ENCODE peak calls at places on chromosome 17, in five cellular contexts. Q, Z, R, Y and V are unnamed samples.

GRCh38 chr17:1484586-1485310 is 7.7 kb downstream of the MYO1C start:
- DNase-seq in Z (peak), R (peak), Q (peak), Y (peak), V (peak)

GRCh38 chr17:56653877-56654276 is 60.4 kb downstream of the NOG start:
- DNase-seq in Z (peak), R (no peak), Y (peak), Q (peak), V (peak)

GRCh38 chr17:80158846-80159245 is 11.0 kb upstream of the CARD14 start:
- DNase-seq in R (no peak), Q (no peak), Z (no peak), Y (no peak), V (no peak)

GRCh38 chr17:9672266-9672665 is 26.9 kb downstream of the USP43 start:
- DNase-seq in Z (no peak), Q (no peak), Y (no peak), R (no peak), V (no peak)

GRCh38 chr17:61465550-61466237 is 13.5 kb downstream of the TBX4 start:
- DNase-seq in Z (no peak), R (no peak), Q (no peak), Y (no peak), V (no peak)

GRCh38 chr17:53496356-53496755 is 326.4 kb upstream of the KIF2B start:
- DNase-seq in R (no peak), Z (no peak), Y (no peak), Q (no peak), V (no peak)

GRCh38 chr17:50452627-50453300 is 15.9 kb downstream of the CHAD start:
- DNase-seq in Q (peak), Z (no peak), Y (no peak), R (no peak), V (no peak)

GRCh38 chr17:79790805-79791353 is 6.0 kb downstream of the CBX8 start:
- DNase-seq in Y (no peak), Z (no peak), Q (no peak), R (no peak), V (no peak)

GRCh38 chr17:7014261-7014994 is 2.0 kb downstream of the RNASEK start:
- DNase-seq in Y (peak), Q (peak), Z (peak), R (peak), V (peak)

DNA sequence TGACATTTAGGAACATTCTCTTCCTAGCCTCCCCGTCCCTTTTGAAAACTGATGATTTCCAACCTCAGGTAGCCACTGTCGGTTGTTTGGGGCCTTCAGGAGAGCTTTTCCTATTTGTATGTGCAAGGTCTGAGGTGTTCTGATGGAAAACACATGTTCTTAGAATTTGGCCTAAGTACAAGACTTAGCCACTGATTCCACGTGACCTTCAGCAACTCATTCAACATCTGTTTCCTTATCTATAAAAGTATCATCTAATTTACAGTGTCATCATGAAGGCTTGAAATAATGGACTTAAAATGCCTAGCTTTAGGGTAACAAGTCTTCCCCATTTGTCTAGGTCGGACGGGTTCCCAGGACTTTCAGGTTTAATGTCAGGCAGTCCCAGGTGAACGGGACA is 259.3 kb downstream of the SOX9 start:
- DNase-seq in Y (no peak), Q (no peak), Z (no peak), R (no peak), V (no peak)
- TF ChIP-seq ATF2 in Y (no peak), Q (no peak), Z (no peak), R (no peak), V (no peak)

DNA sequence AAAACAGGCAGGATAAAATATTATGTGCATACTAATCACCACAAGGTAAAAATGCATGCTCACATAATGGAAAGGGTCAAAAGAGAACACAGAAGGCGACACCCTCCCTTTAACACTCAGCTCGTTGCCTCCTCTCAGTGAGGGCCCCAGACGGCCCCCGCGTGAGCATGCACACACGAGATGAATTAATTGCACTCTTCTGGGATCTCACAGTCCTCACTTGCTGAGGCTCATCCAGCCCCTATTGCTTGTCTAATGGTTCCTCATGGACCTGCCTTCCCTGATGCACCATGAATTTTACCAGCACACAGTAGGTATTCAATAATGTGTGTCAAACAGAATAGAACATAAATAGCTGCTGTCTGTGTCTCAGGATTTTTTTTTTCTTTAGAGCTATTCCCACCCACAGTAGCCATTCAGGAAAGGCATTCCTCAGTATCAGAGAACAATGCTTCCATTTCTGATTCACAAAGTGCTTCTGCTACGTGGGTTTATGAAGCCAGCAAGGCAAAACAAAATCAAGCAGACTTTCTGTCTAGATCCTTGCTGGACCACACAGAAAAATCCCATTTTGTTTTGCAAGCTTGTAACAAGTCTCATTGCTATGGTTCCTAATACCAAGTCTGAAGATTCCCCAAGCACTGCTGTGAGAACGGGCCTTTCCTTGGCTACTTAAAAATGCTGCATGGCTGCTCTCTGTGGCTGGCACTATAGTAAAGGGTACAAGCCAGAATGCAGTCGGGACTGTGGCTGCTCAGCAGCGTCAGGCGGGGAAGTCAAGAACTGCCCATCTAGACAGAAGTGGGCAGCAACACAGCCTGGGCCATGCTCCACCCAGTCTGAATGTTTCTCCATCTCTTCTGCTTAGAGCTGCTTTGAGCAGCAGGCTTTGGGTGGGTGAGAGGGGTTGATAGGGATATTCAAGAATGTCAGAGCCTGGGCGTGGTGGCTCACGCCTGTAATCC is 43.5 kb downstream of the TOM1L2 start:
- DNase-seq in Y (no peak), Q (no peak), Z (no peak), R (no peak), V (no peak)
- TF ChIP-seq ATF2 in Y (no peak), Q (no peak), Z (no peak), R (no peak), V (no peak)

DNA sequence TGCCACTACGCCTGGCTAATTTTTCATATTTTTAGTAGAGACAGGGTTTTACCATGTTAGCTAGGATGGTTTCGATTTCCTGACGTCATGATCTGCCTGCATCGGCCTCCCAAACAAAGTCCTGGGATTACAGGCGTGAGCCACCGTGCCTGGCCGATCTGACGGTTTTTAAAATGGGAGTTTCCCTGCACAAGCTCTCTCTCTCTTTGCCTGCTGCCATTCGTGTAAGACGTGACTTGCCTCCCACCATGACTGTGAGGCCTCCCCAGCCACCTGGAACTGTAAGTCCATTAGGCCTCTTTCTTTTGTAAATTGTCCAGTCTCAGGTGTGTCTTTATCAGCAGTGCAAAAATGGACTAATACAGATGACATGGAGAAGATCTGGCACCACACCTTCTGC is 4.7 kb upstream of the FLCN start:
- DNase-seq in R (no peak), Y (no peak), Q (no peak), Z (no peak), V (no peak)
- TF ChIP-seq ATF2 in R (no peak), Y (no peak), Q (no peak), Z (no peak), V (no peak)

GRCh38 chr17:31561469-31562412 is 170.3 kb downstream of the RAB11FIP4 start:
- DNase-seq in Q (no peak), R (no peak), Y (no peak), Z (no peak), V (no peak)
- TF ChIP-seq ATF2 in Q (no peak), R (no peak), Y (no peak), Z (no peak), V (no peak)

GRCh38 chr17:5915337-5915736 is 154.8 kb upstream of the WSCD1 start:
- DNase-seq in Q (no peak), Z (no peak), R (no peak), Y (no peak), V (no peak)
- TF ChIP-seq ATF2 in Q (no peak), Z (no peak), R (no peak), Y (no peak), V (no peak)